ENCODE peak calls at places on chromosomes 4 and X, in seven cellular contexts. One of them, this sample, is unnamed.

GRCh38 chr4:5632043-5632440 is 76.3 kb downstream of the EVC2 start:
- DNase-seq in Karpas-422: no peak
- DNase-seq in transverse colon: no peak
- DNase-seq in upper lobe of right lung: no peak
- DNase-seq in aorta: no peak
- DNase-seq in tibial nerve: no peak
- DNase-seq in pancreas: no peak
- DNase-seq in this sample: no peak

GRCh38 chr4:4225915-4226605 is 669 bp downstream of the OTOP1 start:
- DNase-seq in transverse colon: no peak
- DNase-seq in pancreas: no peak
- DNase-seq in upper lobe of right lung: no peak
- DNase-seq in Karpas-422: no peak
- DNase-seq in tibial nerve: no peak
- DNase-seq in aorta: no peak
- DNase-seq in this sample: no peak

GRCh38 chrX:51743179-51743957 is at the start of gene GSPT2:
- DNase-seq in pancreas: peak; percentile 58
- DNase-seq in transverse colon: peak; percentile 75
- DNase-seq in Karpas-422: peak; percentile 87
- DNase-seq in upper lobe of right lung: peak; percentile 85
- DNase-seq in tibial nerve: peak; percentile 30
- DNase-seq in aorta: peak; percentile 82
- DNase-seq in this sample: peak; percentile 79

GRCh38 chr4:114021445-114021844 is 42.0 kb upstream of the ARSJ start:
- DNase-seq in aorta: no peak
- DNase-seq in transverse colon: no peak
- DNase-seq in Karpas-422: no peak
- DNase-seq in pancreas: no peak
- DNase-seq in tibial nerve: no peak
- DNase-seq in upper lobe of right lung: no peak
- DNase-seq in this sample: no peak

GRCh38 chrX:106484233-106484632 is 127.5 kb upstream of the RADX start:
- DNase-seq in pancreas: no peak
- DNase-seq in transverse colon: no peak
- DNase-seq in aorta: no peak
- DNase-seq in upper lobe of right lung: no peak
- DNase-seq in tibial nerve: no peak
- DNase-seq in Karpas-422: peak; percentile 38
- DNase-seq in this sample: no peak

GRCh38 chr4:17577660-17578481 is 873 bp downstream of the LAP3 start:
- DNase-seq in upper lobe of right lung: peak; percentile 79
- DNase-seq in pancreas: peak; percentile 47
- DNase-seq in aorta: peak; percentile 79
- DNase-seq in Karpas-422: peak; percentile 72
- DNase-seq in tibial nerve: no peak
- DNase-seq in transverse colon: peak; percentile 57
- DNase-seq in this sample: peak; percentile 49

GRCh38 chrX:84933956-84934556 is 69.6 kb upstream of the APOOL start:
- DNase-seq in Karpas-422: no peak
- DNase-seq in tibial nerve: no peak
- DNase-seq in upper lobe of right lung: no peak
- DNase-seq in pancreas: peak; percentile 17
- DNase-seq in aorta: no peak
- DNase-seq in transverse colon: no peak
- DNase-seq in this sample: no peak

GRCh38 chr4:163107754-163108153 is 58.9 kb downstream of the NAF1 start:
- DNase-seq in Karpas-422: peak; percentile 65
- DNase-seq in pancreas: no peak
- DNase-seq in aorta: no peak
- DNase-seq in tibial nerve: no peak
- DNase-seq in upper lobe of right lung: no peak
- DNase-seq in transverse colon: no peak
- DNase-seq in this sample: no peak

GRCh38 chrX:1424452-1424851 is 28.3 kb downstream of the ASMTL start:
- DNase-seq in transverse colon: no peak
- DNase-seq in Karpas-422: no peak
- DNase-seq in upper lobe of right lung: peak; percentile 10
- DNase-seq in tibial nerve: no peak
- DNase-seq in aorta: no peak
- DNase-seq in pancreas: no peak
- DNase-seq in this sample: no peak

GRCh38 chr4:150004481-150004880 is 73.8 kb upstream of the DCLK2 start:
- DNase-seq in aorta: no peak
- DNase-seq in upper lobe of right lung: no peak
- DNase-seq in pancreas: no peak
- DNase-seq in tibial nerve: no peak
- DNase-seq in Karpas-422: no peak
- DNase-seq in transverse colon: no peak
- DNase-seq in this sample: no peak

GRCh38 chrX:121836000-121836399 is 788.6 kb downstream of the GLUD2 start:
- DNase-seq in transverse colon: no peak
- DNase-seq in aorta: no peak
- DNase-seq in upper lobe of right lung: no peak
- DNase-seq in tibial nerve: no peak
- DNase-seq in Karpas-422: no peak
- DNase-seq in pancreas: no peak
- DNase-seq in this sample: no peak

GRCh38 chr4:7845493-7846124 is 94.1 kb downstream of the AFAP1 start:
- DNase-seq in upper lobe of right lung: no peak
- DNase-seq in tibial nerve: no peak
- DNase-seq in pancreas: no peak
- DNase-seq in aorta: no peak
- DNase-seq in Karpas-422: peak; percentile 51
- DNase-seq in transverse colon: no peak
- DNase-seq in this sample: peak; percentile 52

GRCh38 chr4:64000241-64000640 is 409.0 kb downstream of the TECRL start:
- DNase-seq in aorta: no peak
- DNase-seq in upper lobe of right lung: no peak
- DNase-seq in Karpas-422: no peak
- DNase-seq in tibial nerve: no peak
- DNase-seq in transverse colon: no peak
- DNase-seq in pancreas: no peak
- DNase-seq in this sample: no peak

GRCh38 chr4:54586343-54586953 is 71.3 kb upstream of the KIT start:
- DNase-seq in aorta: no peak
- DNase-seq in tibial nerve: no peak
- DNase-seq in transverse colon: peak; percentile 33
- DNase-seq in pancreas: no peak
- DNase-seq in upper lobe of right lung: no peak
- DNase-seq in Karpas-422: no peak
- DNase-seq in this sample: no peak

GRCh38 chrX:136794080-136794479 is 13.3 kb upstream of the ARHGEF6 start:
- DNase-seq in aorta: no peak
- DNase-seq in Karpas-422: no peak
- DNase-seq in pancreas: no peak
- DNase-seq in tibial nerve: no peak
- DNase-seq in transverse colon: no peak
- DNase-seq in upper lobe of right lung: no peak
- DNase-seq in this sample: no peak

GRCh38 chr4:27692098-27692679 is 831.5 kb downstream of the STIM2 start:
- DNase-seq in pancreas: no peak
- DNase-seq in transverse colon: no peak
- DNase-seq in tibial nerve: no peak
- DNase-seq in Karpas-422: peak; percentile 75
- DNase-seq in upper lobe of right lung: no peak
- DNase-seq in aorta: no peak
- DNase-seq in this sample: peak; percentile 83

GRCh38 chrX:51614353-51614752 is 4.4 kb downstream of the CENPVL3 start:
- DNase-seq in transverse colon: no peak
- DNase-seq in pancreas: no peak
- DNase-seq in aorta: no peak
- DNase-seq in Karpas-422: peak; percentile 77
- DNase-seq in tibial nerve: no peak
- DNase-seq in upper lobe of right lung: no peak
- DNase-seq in this sample: peak; percentile 35

GRCh38 chr4:98963538-98964433 is 31.7 kb upstream of the METAP1 start:
- DNase-seq in Karpas-422: no peak
- DNase-seq in upper lobe of right lung: no peak
- DNase-seq in pancreas: no peak
- DNase-seq in aorta: no peak
- DNase-seq in transverse colon: no peak
- DNase-seq in tibial nerve: no peak
- DNase-seq in this sample: no peak

GRCh38 chrX:48474127-48474526 is 1.9 kb upstream of the FTSJ1 start:
- DNase-seq in tibial nerve: no peak
- DNase-seq in Karpas-422: no peak
- DNase-seq in transverse colon: no peak
- DNase-seq in pancreas: no peak
- DNase-seq in upper lobe of right lung: no peak
- DNase-seq in aorta: no peak
- DNase-seq in this sample: peak; percentile 47

GRCh38 chr4:101953949-101954348 is 163.4 kb downstream of the BANK1 start:
- DNase-seq in transverse colon: no peak
- DNase-seq in Karpas-422: peak; percentile 68
- DNase-seq in aorta: no peak
- DNase-seq in tibial nerve: no peak
- DNase-seq in upper lobe of right lung: no peak
- DNase-seq in pancreas: no peak
- DNase-seq in this sample: peak; percentile 98

GRCh38 chrX:14675500-14675899 is 146.2 kb downstream of the GLRA2 start:
- DNase-seq in pancreas: no peak
- DNase-seq in upper lobe of right lung: no peak
- DNase-seq in tibial nerve: no peak
- DNase-seq in aorta: no peak
- DNase-seq in Karpas-422: no peak
- DNase-seq in transverse colon: no peak
- DNase-seq in this sample: no peak

GRCh38 chr4:23818097-23818648 is 71.7 kb downstream of the PPARGC1A start:
- DNase-seq in pancreas: no peak
- DNase-seq in upper lobe of right lung: no peak
- DNase-seq in tibial nerve: no peak
- DNase-seq in transverse colon: peak; percentile 8
- DNase-seq in aorta: no peak
- DNase-seq in Karpas-422: no peak
- DNase-seq in this sample: no peak

GRCh38 chr4:100790838-100791615 is 273.2 kb upstream of the EMCN start:
- DNase-seq in transverse colon: no peak
- DNase-seq in pancreas: no peak
- DNase-seq in Karpas-422: no peak
- DNase-seq in tibial nerve: no peak
- DNase-seq in aorta: no peak
- DNase-seq in upper lobe of right lung: no peak
- DNase-seq in this sample: no peak

GRCh38 chr4:161208564-161208963 is 955.2 kb downstream of the FSTL5 start:
- DNase-seq in transverse colon: no peak
- DNase-seq in aorta: no peak
- DNase-seq in tibial nerve: no peak
- DNase-seq in Karpas-422: no peak
- DNase-seq in upper lobe of right lung: no peak
- DNase-seq in pancreas: no peak
- DNase-seq in this sample: no peak

GRCh38 chr4:128355301-128355700 is 67.7 kb upstream of the PGRMC2 start:
- DNase-seq in aorta: no peak
- DNase-seq in transverse colon: no peak
- DNase-seq in tibial nerve: no peak
- DNase-seq in pancreas: no peak
- DNase-seq in Karpas-422: no peak
- DNase-seq in upper lobe of right lung: no peak
- DNase-seq in this sample: peak; percentile 60

GRCh38 chr4:113756005-113756410 is 5.5 kb downstream of the CAMK2D start:
- DNase-seq in Karpas-422: peak; percentile 35
- DNase-seq in aorta: no peak
- DNase-seq in pancreas: no peak
- DNase-seq in tibial nerve: no peak
- DNase-seq in transverse colon: no peak
- DNase-seq in upper lobe of right lung: no peak
- DNase-seq in this sample: peak; percentile 57

GRCh38 chr4:147696866-147697265 is 12.9 kb upstream of the PRMT9 start:
- DNase-seq in upper lobe of right lung: no peak
- DNase-seq in aorta: no peak
- DNase-seq in Karpas-422: no peak
- DNase-seq in pancreas: no peak
- DNase-seq in transverse colon: no peak
- DNase-seq in tibial nerve: no peak
- DNase-seq in this sample: no peak

GRCh38 chr4:41679991-41680390 is 68.5 kb downstream of the PHOX2B start:
- DNase-seq in pancreas: no peak
- DNase-seq in Karpas-422: no peak
- DNase-seq in upper lobe of right lung: no peak
- DNase-seq in transverse colon: no peak
- DNase-seq in tibial nerve: no peak
- DNase-seq in aorta: no peak
- DNase-seq in this sample: peak; percentile 70
- H3K36me3 ChIP-seq in pancreas: no peaks in the 10 kb centered on the region
- H3K36me3 ChIP-seq in Karpas-422: no peaks in the 10 kb centered on the region
- H3K36me3 ChIP-seq in upper lobe of right lung: peaks cover 89% of the 10 kb centered on the region
- H3K36me3 ChIP-seq in transverse colon: no peaks in the 10 kb centered on the region
- H3K36me3 ChIP-seq in tibial nerve: no peaks in the 10 kb centered on the region
- H3K36me3 ChIP-seq in aorta: peaks cover 10% of the 10 kb centered on the region
- H3K36me3 ChIP-seq in this sample: no peaks in the 10 kb centered on the region

DNA sequence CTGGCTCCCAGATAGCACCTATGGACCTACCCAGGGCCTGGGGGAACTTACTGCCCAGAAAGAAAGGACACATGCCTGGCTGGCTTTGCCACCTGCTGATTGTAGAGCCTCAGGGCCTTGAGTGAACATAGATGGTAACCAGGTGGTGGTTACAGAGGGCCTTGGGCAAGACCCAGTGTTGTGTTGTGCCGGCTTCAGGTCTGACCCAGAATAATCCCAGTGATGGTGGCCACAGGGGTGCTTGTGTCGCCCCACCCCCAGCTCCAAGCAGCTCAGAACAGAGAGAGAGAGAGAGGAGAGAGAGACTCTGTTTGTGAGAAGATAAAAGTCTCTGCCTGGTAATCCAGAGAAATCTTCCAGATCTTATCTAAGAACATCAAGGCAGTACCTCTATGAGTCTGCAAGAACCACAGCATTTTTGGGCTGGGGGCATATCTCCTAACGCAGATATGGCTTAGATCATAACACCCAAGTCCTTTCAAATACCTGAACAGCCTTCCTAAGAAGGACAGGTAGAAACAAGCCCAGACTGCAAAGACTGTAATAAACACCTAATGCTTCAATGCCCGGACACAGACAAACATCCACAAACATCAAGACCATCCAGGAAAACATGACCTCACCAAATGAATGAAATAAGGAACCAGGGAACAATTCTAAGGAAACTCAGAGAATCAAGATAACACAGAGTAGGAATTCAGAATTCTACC is 16.3 kb upstream of the RP2 start:
- DNase-seq in upper lobe of right lung: no peak
- DNase-seq in Karpas-422: no peak
- DNase-seq in aorta: no peak
- DNase-seq in tibial nerve: no peak
- DNase-seq in transverse colon: no peak
- DNase-seq in pancreas: no peak
- DNase-seq in this sample: no peak
- H3K27ac ChIP-seq in upper lobe of right lung: no peak overlapping the region
- H3K27ac ChIP-seq in Karpas-422: no peak overlapping the region
- H3K27ac ChIP-seq in aorta: no peak overlapping the region
- H3K27ac ChIP-seq in tibial nerve: no peak overlapping the region
- H3K27ac ChIP-seq in transverse colon: no peak overlapping the region
- H3K27ac ChIP-seq in pancreas: no peak overlapping the region
- H3K27ac ChIP-seq in this sample: no peak overlapping the region

GRCh38 chr4:1378559-1379231 is 27.5 kb downstream of the NKX1-1 start:
- DNase-seq in transverse colon: no peak
- DNase-seq in aorta: peak; percentile 34
- DNase-seq in upper lobe of right lung: peak; percentile 61
- DNase-seq in Karpas-422: no peak
- DNase-seq in tibial nerve: no peak
- DNase-seq in pancreas: peak; percentile 23
- DNase-seq in this sample: no peak
- H3K36me3 ChIP-seq in transverse colon: no peaks in the 10 kb centered on the region
- H3K36me3 ChIP-seq in aorta: peaks cover 3% of the 10 kb centered on the region
- H3K36me3 ChIP-seq in upper lobe of right lung: peaks cover 22% of the 10 kb centered on the region
- H3K36me3 ChIP-seq in Karpas-422: no peaks in the 10 kb centered on the region
- H3K36me3 ChIP-seq in tibial nerve: no peaks in the 10 kb centered on the region
- H3K36me3 ChIP-seq in pancreas: no peaks in the 10 kb centered on the region
- H3K36me3 ChIP-seq in this sample: no peaks in the 10 kb centered on the region

GRCh38 chr4:156196722-156197121 is 243.1 kb upstream of the CTSO start:
- DNase-seq in transverse colon: no peak
- DNase-seq in tibial nerve: no peak
- DNase-seq in aorta: no peak
- DNase-seq in upper lobe of right lung: no peak
- DNase-seq in Karpas-422: no peak
- DNase-seq in pancreas: no peak
- DNase-seq in this sample: no peak
- H3K27ac ChIP-seq in transverse colon: no peak overlapping the region
- H3K27ac ChIP-seq in tibial nerve: no peak overlapping the region
- H3K27ac ChIP-seq in aorta: no peak overlapping the region
- H3K27ac ChIP-seq in upper lobe of right lung: no peak overlapping the region
- H3K27ac ChIP-seq in Karpas-422: no peak overlapping the region
- H3K27ac ChIP-seq in pancreas: no peak overlapping the region
- H3K27ac ChIP-seq in this sample: no peak overlapping the region